ENCODE peak calls at places on chromosomes 12 and 14, in eight cellular contexts. E, N, Y, D, B, Z, L and V are unnamed samples. For H3K36me3, the result is how much of the 10 kb centered on the place peaks cover.

GRCh38 chr14:51547260-51547659 is 104.5 kb upstream of the FRMD6 start:
- DNase-seq in B (no peak), Z (no peak), N (no peak), D (peak), L (no peak), E (peak), Y (peak), V (peak)

GRCh38 chr12:11460343-11461023 is 65.1 kb upstream of the PRB2 start:
- DNase-seq in L (no peak), B (no peak), E (no peak), Z (peak), Y (no peak), N (no peak), D (no peak), V (no peak)

GRCh38 chr14:54579606-54580005 is 12.7 kb downstream of the SAMD4A start:
- DNase-seq in Z (no peak), N (peak), B (no peak), D (peak), Y (no peak), L (no peak), E (no peak), V (peak)

GRCh38 chr14:104975481-104976197 is 2.5 kb downstream of the AHNAK2 start:
- DNase-seq in L (peak), B (no peak), Z (peak), N (no peak), D (no peak), E (peak), Y (peak), V (no peak)

GRCh38 chr12:40614923-40615322 is 77.3 kb upstream of the CNTN1 start:
- DNase-seq in L (no peak), E (no peak), Z (no peak), N (no peak), D (no peak), Y (no peak), B (no peak), V (no peak)

GRCh38 chr14:104390941-104391901 is 188.3 kb upstream of the C14orf180 start:
- DNase-seq in Z (no peak), Y (peak), D (no peak), B (peak), E (no peak), N (no peak), L (peak), V (no peak)

GRCh38 chr12:20567413-20567812 is 127.7 kb upstream of the SLCO1C1 start:
- DNase-seq in L (no peak), B (no peak), N (no peak), E (no peak), Y (no peak), Z (no peak), D (peak), V (no peak)

GRCh38 chr12:106601031-106601430 is 18.2 kb downstream of the RFX4 start:
- DNase-seq in Y (no peak), B (no peak), D (no peak), Z (peak), N (no peak), E (no peak), L (no peak), V (no peak)

GRCh38 chr14:63853831-63854293 is 1.1 kb downstream of the SYNE2 start:
- DNase-seq in Z (peak), L (peak), Y (peak), D (peak), B (peak), N (peak), E (peak), V (peak)

GRCh38 chr14:78836777-78837176 is 666.6 kb downstream of the NRXN3 start:
- DNase-seq in L (peak), E (peak), Y (peak), D (peak), B (peak), N (peak), Z (peak), V (peak)

GRCh38 chr14:20657216-20658211 is 16.0 kb upstream of the OR6S1 start:
- DNase-seq in B (no peak), N (no peak), L (no peak), Z (peak), D (no peak), E (no peak), Y (no peak), V (no peak)

GRCh38 chr14:61152851-61153364 is 128.2 kb downstream of the TMEM30B start:
- DNase-seq in L (no peak), E (no peak), Y (no peak), B (no peak), N (no peak), D (no peak), Z (no peak), V (no peak)

GRCh38 chr14:54350196-54350595 is 46.6 kb upstream of the CDKN3 start:
- DNase-seq in L (no peak), Y (no peak), D (no peak), E (no peak), Z (no peak), N (peak), B (no peak), V (peak)

GRCh38 chr12:70365648-70366518 is at the start of gene KCNMB4:
- DNase-seq in Z (peak), E (peak), Y (peak), N (peak), B (peak), D (peak), L (peak), V (peak)

GRCh38 chr12:117162649-117163048 is 27.6 kb downstream of the FBXO21 start:
- DNase-seq in N (no peak), Y (no peak), D (no peak), Z (no peak), E (no peak), L (no peak), B (no peak), V (no peak)

GRCh38 chr12:117162167-117162539 is 28.1 kb downstream of the FBXO21 start:
- DNase-seq in L (no peak), Z (no peak), Y (no peak), D (no peak), N (no peak), B (no peak), E (no peak), V (no peak)

GRCh38 chr12:117166107-117166506 is 24.2 kb downstream of the FBXO21 start:
- DNase-seq in D (no peak), E (no peak), Z (no peak), Y (no peak), N (no peak), B (no peak), L (no peak), V (no peak)

GRCh38 chr12:117167769-117168168 is 22.5 kb downstream of the FBXO21 start:
- DNase-seq in D (no peak), B (no peak), L (no peak), Z (no peak), Y (no peak), N (no peak), E (no peak), V (no peak)

GRCh38 chr12:117165342-117165741 is 24.9 kb downstream of the FBXO21 start:
- DNase-seq in L (no peak), D (no peak), B (peak), E (no peak), Z (no peak), N (peak), Y (no peak), V (no peak)
- H3K36me3 ChIP-seq in L (half or more), D (under half), B (half or more), E (half or more), Z (under half), N (under half), Y (half or more), V (half or more)

DNA sequence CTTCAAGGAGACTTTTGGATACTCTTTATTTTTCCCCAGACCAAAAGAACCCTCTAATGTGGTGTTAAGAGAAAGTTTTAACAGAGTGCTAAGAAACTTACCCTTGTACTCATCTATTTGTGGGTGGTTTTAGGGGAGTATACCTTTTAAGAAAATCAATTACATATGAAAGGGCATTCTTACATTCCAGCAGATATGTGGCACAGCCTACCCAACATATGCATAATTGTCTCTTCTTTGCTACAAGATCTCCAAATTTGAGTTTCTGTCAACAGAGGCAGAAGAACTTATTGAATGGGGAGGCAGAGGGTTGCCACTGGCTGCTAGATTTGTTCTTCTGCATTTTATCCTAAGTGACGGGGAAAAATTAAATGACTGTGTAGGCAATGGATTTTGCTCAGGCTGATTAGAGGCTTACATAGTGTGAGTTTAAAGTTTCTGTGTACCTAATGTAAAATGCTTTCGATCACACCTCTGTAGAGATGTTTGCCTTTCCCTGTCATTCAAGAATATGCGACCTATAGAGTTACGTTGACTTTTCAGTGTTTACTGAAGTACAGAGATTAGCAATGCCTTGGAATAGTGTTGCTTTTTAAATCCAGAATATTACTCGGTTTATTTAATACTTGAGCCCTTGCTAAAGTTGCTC is 54.6 kb downstream of the PROX2 start:
- DNase-seq in Z (no peak), B (no peak), Y (no peak), L (no peak), N (no peak), D (no peak), E (no peak), V (no peak)
- H3K36me3 ChIP-seq in Z (under half), B (under half), Y (half or more), L (half or more), N (under half), D (under half), E (half or more), V (half or more)

GRCh38 chr12:124240493-124240892 is 54.4 kb upstream of the RFLNA start:
- DNase-seq in Z (peak), Y (no peak), B (no peak), N (peak), E (peak), L (no peak), D (peak), V (no peak)
- H3K36me3 ChIP-seq in Z (under half), Y (under half), B (under half), N (under half), E (under half), L (under half), D (under half), V (under half)

DNA sequence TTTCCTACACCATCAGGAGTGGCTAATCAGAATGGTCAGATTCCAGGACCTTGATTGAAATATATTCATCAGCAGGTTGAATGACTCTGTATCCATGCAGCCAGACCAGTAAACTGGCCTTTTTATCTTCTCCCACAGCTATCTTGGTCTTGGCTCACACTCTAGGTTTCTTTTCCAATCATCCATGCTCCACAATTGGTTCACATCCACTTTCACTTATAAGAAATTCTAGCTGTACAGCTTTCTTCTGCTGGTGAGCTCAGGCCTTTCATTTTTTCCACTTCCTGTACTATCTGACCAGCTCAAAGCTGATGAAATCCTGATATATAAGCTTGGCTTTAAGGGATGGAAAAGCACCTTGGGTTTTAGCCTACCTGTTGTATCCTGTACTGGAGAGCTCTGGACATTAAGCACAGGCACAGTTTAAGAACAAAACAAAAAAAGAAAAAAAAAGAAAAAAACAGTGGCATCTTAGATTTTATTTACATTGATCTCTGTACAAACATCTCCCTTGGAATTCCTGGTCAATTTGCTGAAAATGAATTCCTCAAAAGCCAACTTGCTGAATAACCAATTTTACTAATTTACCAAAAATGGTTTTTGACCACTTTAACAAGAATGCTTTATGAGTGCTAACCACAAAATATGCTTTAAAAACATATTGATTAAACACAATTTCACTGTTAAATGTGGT is 91.6 kb upstream of the PAWR start:
- DNase-seq in D (peak), B (no peak), Z (no peak), L (no peak), Y (no peak), N (no peak), E (no peak), V (peak)
- H3K36me3 ChIP-seq in D (under half), B (under half), Z (under half), L (under half), Y (half or more), N (under half), E (under half), V (under half)

GRCh38 chr12:15651381-15651780 is 137.8 kb downstream of the EPS8 start:
- DNase-seq in L (no peak), Y (no peak), D (no peak), B (no peak), N (no peak), E (no peak), Z (no peak), V (no peak)
- H3K36me3 ChIP-seq in L (under half), Y (under half), D (under half), B (under half), N (under half), E (under half), Z (under half), V (under half)